ENCODE peak calls at places on chromosomes 1 and 21, in six cellular contexts. G is mammary epithelial cell, C is hepatocyte, V is IMR-90, M is OCI-LY7, N is PC-3. J is an unnamed sample. For H4K20me1, the result is how much of the 10 kb centered on the place peaks cover.

GRCh38 chr1:24119859-24120756 is 8.2 kb upstream of the MYOM3 start:
- DNase-seq in C (peak), M (no peak), V (peak), N (peak), G (peak), J (peak)

GRCh38 chr1:23247276-23247675 is 30.0 kb upstream of the HTR1D start:
- DNase-seq in C (no peak), N (no peak), V (no peak), M (no peak), G (no peak), J (no peak)

GRCh38 chr1:48021792-48022191 is 24.6 kb upstream of the TRABD2B start:
- DNase-seq in C (no peak), G (no peak), M (no peak), V (no peak), N (no peak), J (no peak)

GRCh38 chr1:202135221-202135721 is 9.3 kb downstream of the ARL8A start:
- DNase-seq in C (peak), V (peak), G (peak), M (peak), N (peak), J (peak)

GRCh38 chr1:3611170-3612019 is at the start of gene MEGF6:
- DNase-seq in M (no peak), V (peak), C (peak), N (peak), G (no peak), J (peak)

GRCh38 chr21:18298228-18298627 is 53.6 kb downstream of the CHODL start:
- DNase-seq in G (no peak), N (no peak), V (no peak), M (peak), C (no peak), J (no peak)

GRCh38 chr1:198663996-198664789 is 25.4 kb downstream of the PTPRC start:
- DNase-seq in G (no peak), M (peak), N (no peak), V (no peak), C (no peak), J (no peak)

GRCh38 chr1:39540504-39541031 is 36.0 kb downstream of the PABPC4 start:
- DNase-seq in M (no peak), G (no peak), V (peak), N (no peak), C (no peak), J (peak)

GRCh38 chr1:82920418-82921248 is 1078.3 kb downstream of the TTLL7 start:
- DNase-seq in M (peak), N (no peak), C (peak), V (no peak), G (no peak), J (peak)

GRCh38 chr1:12341667-12342066 is 111.8 kb downstream of the VPS13D start:
- DNase-seq in G (no peak), M (no peak), C (no peak), N (no peak), V (no peak), J (no peak)

GRCh38 chr1:51298322-51298705 is 32.0 kb downstream of the TTC39A start:
- DNase-seq in M (no peak), N (no peak), V (no peak), G (no peak), C (no peak), J (no peak)

GRCh38 chr1:119080586-119080985 is 59.9 kb downstream of the WARS2 start:
- DNase-seq in G (peak), C (no peak), V (peak), N (peak), M (no peak), J (peak)

GRCh38 chr1:91583326-91583755 is 82.7 kb downstream of the CDC7 start:
- DNase-seq in C (no peak), G (peak), N (peak), V (peak), M (no peak), J (peak)

GRCh38 chr1:13801232-13801631 is 101.2 kb downstream of the PRDM2 start:
- DNase-seq in V (no peak), N (peak), C (no peak), M (no peak), G (peak), J (peak)

GRCh38 chr1:1602941-1603506 is 3.1 kb upstream of the FNDC10 start:
- DNase-seq in M (no peak), N (no peak), G (no peak), V (no peak), C (no peak), J (no peak)

GRCh38 chr1:205943245-205943644 is at the start of gene SLC26A9:
- DNase-seq in G (no peak), N (no peak), C (no peak), V (no peak), M (no peak), J (no peak)

GRCh38 chr1:186903374-186904129 is 74.8 kb downstream of the PLA2G4A start:
- DNase-seq in V (no peak), C (no peak), G (no peak), M (no peak), N (no peak), J (no peak)

GRCh38 chr1:21468597-21468996 is 28.7 kb downstream of the NBPF3 start:
- DNase-seq in V (peak), G (no peak), N (peak), M (peak), C (peak), J (peak)

GRCh38 chr1:183000563-183000962 is 22.7 kb upstream of the LAMC1 start:
- DNase-seq in N (no peak), V (no peak), G (no peak), C (no peak), M (no peak), J (no peak)

GRCh38 chr1:166844791-166845190 is 5.5 kb downstream of the POGK start:
- DNase-seq in G (no peak), N (no peak), M (no peak), V (no peak), C (no peak), J (no peak)

DNA sequence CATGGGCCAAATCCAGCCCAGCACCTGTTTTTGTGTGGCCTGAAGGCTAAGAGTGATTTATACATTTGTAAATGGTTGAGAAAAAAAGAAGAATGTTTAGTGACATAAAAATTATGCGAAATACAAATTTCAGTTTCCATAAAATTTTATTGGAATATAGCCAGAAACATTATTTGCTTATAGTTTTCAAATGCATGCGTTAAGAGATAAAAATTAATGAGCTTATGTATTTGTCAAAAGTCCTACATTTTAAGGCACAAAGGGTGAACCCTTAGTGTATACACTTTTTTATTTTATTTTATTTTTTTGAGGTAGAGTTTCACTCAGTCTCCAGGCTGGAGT is 2.1 kb downstream of the MORC3 start:
- DNase-seq in M (no peak), G (no peak), N (no peak), C (no peak), V (no peak), J (no peak)
- H4K20me1 ChIP-seq in M (under half), G (under half), N (under half), C (half or more), V (under half), J (under half)

DNA sequence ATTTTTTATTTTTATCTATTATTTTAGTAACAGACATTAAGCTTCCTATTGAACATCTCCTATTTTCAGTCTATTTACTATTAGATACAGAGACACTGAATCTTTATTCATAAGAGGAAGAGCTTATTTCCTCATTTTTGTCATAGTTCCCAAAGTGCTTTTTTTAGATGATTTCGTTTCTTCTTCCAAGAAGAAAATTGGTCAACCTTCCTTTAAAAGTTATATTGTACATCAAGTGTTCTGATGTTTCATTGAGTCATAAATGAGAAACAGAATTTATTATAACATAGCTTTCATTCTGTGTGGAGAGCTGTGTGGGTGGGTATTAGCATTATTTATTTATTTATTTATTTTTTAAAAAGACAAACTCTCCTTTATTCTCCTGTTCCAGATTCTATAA is 50.6 kb upstream of the BACH1 start:
- DNase-seq in G (no peak), N (no peak), M (no peak), C (no peak), V (peak), J (no peak)
- H3K4me3 ChIP-seq in G (no peak), N (no peak), M (no peak), C (no peak), V (no peak), J (no peak)

DNA sequence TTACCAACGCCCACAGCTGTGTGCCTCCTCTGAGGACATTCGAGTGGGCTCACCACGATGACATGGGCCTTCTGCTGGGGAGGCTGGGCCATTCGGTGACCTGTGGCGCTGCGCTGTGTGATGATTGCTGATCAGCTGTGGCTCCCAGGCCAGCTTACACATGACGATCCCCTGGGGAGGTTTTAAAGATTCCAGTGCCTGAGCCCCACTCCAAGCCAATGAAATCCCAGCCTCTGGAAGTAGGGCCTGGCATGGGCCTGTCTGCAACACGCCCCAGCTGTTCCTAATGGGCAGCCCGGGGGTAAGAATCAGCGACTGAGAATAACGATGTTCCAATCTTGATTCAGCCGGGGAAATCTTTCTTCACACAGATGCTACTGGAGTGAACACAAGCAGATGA is 153.7 kb downstream of the KCNJ6 start:
- DNase-seq in N (no peak), G (no peak), V (no peak), C (no peak), M (no peak), J (peak)
- H4K20me1 ChIP-seq in N (under half), G (under half), V (under half), C (under half), M (under half), J (under half)

DNA sequence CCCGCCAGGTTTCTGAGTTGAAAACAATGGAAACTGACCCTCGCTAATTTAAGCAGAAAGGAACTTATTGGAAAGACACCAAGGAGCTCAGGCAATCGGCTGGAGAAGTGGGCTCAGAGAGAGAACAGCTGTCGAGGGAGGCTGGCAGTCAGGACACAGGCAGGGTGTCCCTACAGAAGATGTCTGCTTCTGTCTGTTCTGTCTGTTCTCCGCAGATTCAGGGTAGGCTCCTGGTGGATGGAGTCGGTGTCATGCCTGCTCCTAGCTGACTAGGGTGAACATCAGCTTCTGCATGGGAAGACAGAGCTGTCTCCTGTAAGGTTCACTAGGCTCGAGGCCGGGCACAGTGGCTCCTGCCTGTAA is 36.5 kb downstream of the LDLRAP1 start:
- DNase-seq in M (no peak), V (no peak), N (no peak), G (no peak), C (no peak), J (peak)
- H3K4me3 ChIP-seq in M (no peak), V (no peak), N (no peak), G (no peak), C (no peak), J (no peak)

GRCh38 chr1:224492632-224493031 is 58.0 kb upstream of the WDR26 start:
- DNase-seq in G (no peak), V (no peak), C (no peak), M (no peak), N (no peak), J (no peak)

GRCh38 chr1:224494343-224494742 is 59.7 kb upstream of the WDR26 start:
- DNase-seq in M (no peak), N (no peak), C (no peak), G (no peak), V (no peak), J (no peak)

GRCh38 chr1:224490540-224491537 is 56.2 kb upstream of the WDR26 start:
- DNase-seq in V (no peak), C (no peak), M (no peak), N (no peak), G (no peak), J (no peak)

GRCh38 chr1:224492015-224492414 is 57.4 kb upstream of the WDR26 start:
- DNase-seq in V (no peak), C (no peak), N (no peak), M (no peak), G (no peak), J (no peak)

DNA sequence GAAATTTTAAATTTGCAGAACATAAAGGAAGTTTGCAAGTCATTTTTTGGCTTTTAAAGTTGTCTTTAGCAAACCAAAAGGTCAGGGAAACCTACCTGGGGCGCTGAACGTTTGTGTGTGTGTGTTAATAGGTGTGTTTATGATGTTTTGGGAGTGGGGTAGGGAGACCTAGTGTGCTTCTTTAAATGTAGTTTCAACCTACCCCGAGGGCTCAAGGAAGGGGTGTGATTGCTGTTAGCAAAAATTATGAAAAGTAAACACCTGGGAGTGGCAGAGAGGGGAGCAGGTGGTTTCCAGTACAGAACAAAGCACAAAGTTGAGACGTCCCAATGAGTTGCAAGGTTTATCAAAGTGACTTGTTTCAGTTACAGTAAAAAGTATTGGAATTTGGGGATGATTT is 58.7 kb upstream of the WDR26 start:
- DNase-seq in N (peak), M (no peak), V (no peak), G (no peak), C (no peak), J (no peak)
- H4K20me1 ChIP-seq in N (under half), M (under half), V (under half), G (under half), C (under half), J (under half)

GRCh38 chr1:171805395-171806115 is 24.1 kb downstream of the METTL13 start:
- DNase-seq in V (no peak), C (no peak), G (no peak), M (no peak), N (no peak), J (no peak)
- H3K4me3 ChIP-seq in V (no peak), C (no peak), G (no peak), M (no peak), N (no peak), J (no peak)

GRCh38 chr1:8863712-8864324 is 14.7 kb downstream of the ENO1 start:
- DNase-seq in C (no peak), V (no peak), M (no peak), N (no peak), G (no peak), J (no peak)
- H4K20me1 ChIP-seq in C (under half), V (half or more), M (under half), N (half or more), G (under half), J (under half)

J was measured in fibroblast of lung.